ENCODE peak calls at places on chromosomes 3 and 15, in six cellular contexts. Y, E, R, V, T and I are unnamed samples.

GRCh38 chr3:104952587-104952986 is 414.1 kb upstream of the ALCAM start:
- DNase-seq in Y (no peak), E (peak; percentile 48), R (no peak), V (peak; percentile 87), T (peak; percentile 91), I (no peak)

GRCh38 chr15:57375827-57376694 is at the start of gene CGNL1:
- DNase-seq in Y (peak; percentile 72), E (no peak), R (peak; percentile 26), V (no peak), T (no peak), I (no peak)

GRCh38 chr3:55893045-55893664 is 406.0 kb upstream of the WNT5A start:
- DNase-seq in Y (no peak), E (no peak), R (no peak), V (no peak), T (no peak), I (no peak)

GRCh38 chr15:42065008-42065407 is 29.4 kb downstream of the PLA2G4D start:
- DNase-seq in Y (no peak), E (no peak), R (no peak), V (no peak), T (no peak), I (no peak)

GRCh38 chr15:83015361-83015760 is 3.9 kb upstream of the C15orf40 start:
- DNase-seq in Y (no peak), E (no peak), R (no peak), V (no peak), T (no peak), I (no peak)

GRCh38 chr3:85594648-85595047 is 635.9 kb downstream of the CADM2 start:
- DNase-seq in Y (no peak), E (no peak), R (no peak), V (no peak), T (no peak), I (no peak)

GRCh38 chr3:151974067-151974466 is 100.6 kb downstream of the SUCNR1 start:
- DNase-seq in Y (no peak), E (no peak), R (no peak), V (peak; percentile 13), T (peak; percentile 28), I (no peak)

GRCh38 chr3:38645601-38646000 is 3.9 kb downstream of the SCN5A start:
- DNase-seq in Y (no peak), E (no peak), R (no peak), V (no peak), T (no peak), I (no peak)

GRCh38 chr15:34039506-34040123 is 611 bp upstream of the AVEN start:
- DNase-seq in Y (no peak), E (no peak), R (no peak), V (no peak), T (peak; percentile 28), I (no peak)

GRCh38 chr15:93362203-93362602 is 273.2 kb upstream of the RGMA start:
- DNase-seq in Y (no peak), E (no peak), R (no peak), V (no peak), T (no peak), I (no peak)

GRCh38 chr3:197420115-197420514 is 121.7 kb upstream of the DLG1 start:
- DNase-seq in Y (no peak), E (no peak), R (no peak), V (no peak), T (no peak), I (no peak)

GRCh38 chr3:67401911-67402310 is 252.5 kb downstream of the SUCLG2 start:
- DNase-seq in Y (no peak), E (no peak), R (no peak), V (no peak), T (no peak), I (no peak)

GRCh38 chr3:33447958-33448357 is 7.8 kb upstream of the UBP1 start:
- DNase-seq in Y (no peak), E (no peak), R (no peak), V (no peak), T (no peak), I (no peak)

GRCh38 chr3:27311400-27311799 is 57.8 kb downstream of the NEK10 start:
- DNase-seq in Y (no peak), E (peak; percentile 75), R (no peak), V (peak; percentile 87), T (peak; percentile 92), I (no peak)

GRCh38 chr3:149224736-149225594 is 3.3 kb upstream of the CP start:
- DNase-seq in Y (no peak), E (peak; percentile 91), R (no peak), V (peak; percentile 39), T (peak; percentile 96), I (no peak)

GRCh38 chr3:18812316-18812715 is 336.0 kb upstream of the KCNH8 start:
- DNase-seq in Y (no peak), E (peak; percentile 10), R (no peak), V (no peak), T (peak; percentile 48), I (no peak)

GRCh38 chr15:51499379-51499976 is 123.1 kb downstream of the DMXL2 start:
- DNase-seq in Y (no peak), E (no peak), R (no peak), V (no peak), T (peak; percentile 48), I (no peak)

GRCh38 chr3:12553921-12554391 is 2.9 kb upstream of the MKRN2 start:
- DNase-seq in Y (peak; percentile 25), E (no peak), R (no peak), V (no peak), T (peak; percentile 26), I (no peak)

GRCh38 chr15:60419752-60420151 is 22.0 kb upstream of the ANXA2 start:
- DNase-seq in Y (no peak), E (no peak), R (no peak), V (no peak), T (no peak), I (no peak)

GRCh38 chr15:90644946-90645725 is 72.0 kb upstream of the BLM start:
- DNase-seq in Y (no peak), E (no peak), R (no peak), V (no peak), T (no peak), I (no peak)

GRCh38 chr3:176562381-176562780 is 634.9 kb downstream of the TBL1XR1 start:
- DNase-seq in Y (no peak), E (no peak), R (no peak), V (no peak), T (no peak), I (no peak)

GRCh38 chr3:124033360-124034015 is 41.6 kb upstream of the ROPN1 start:
- DNase-seq in Y (no peak), E (no peak), R (no peak), V (no peak), T (peak; percentile 1), I (no peak)

GRCh38 chr3:120438971-120439370 is 11.8 kb downstream of the FSTL1 start:
- DNase-seq in Y (peak; percentile 59), E (peak; percentile 53), R (no peak), V (no peak), T (no peak), I (peak; percentile 3)

GRCh38 chr15:93088981-93089854 is at the start of gene RGMA:
- DNase-seq in Y (peak; percentile 53), E (no peak), R (peak; percentile 34), V (no peak), T (no peak), I (no peak)

GRCh38 chr3:183392166-183393034 is 36.0 kb downstream of the MCF2L2 start:
- DNase-seq in Y (peak; percentile 21), E (no peak), R (no peak), V (no peak), T (peak; percentile 60), I (no peak)

GRCh38 chr3:179526989-179527391 is 35.7 kb upstream of the ACTL6A start:
- DNase-seq in Y (peak; percentile 34), E (peak; percentile 12), R (no peak), V (peak; percentile 4), T (peak; percentile 7), I (no peak)

GRCh38 chr3:36707623-36708409 is 56.5 kb downstream of the DCLK3 start:
- DNase-seq in Y (no peak), E (no peak), R (no peak), V (no peak), T (peak; percentile 60), I (no peak)

GRCh38 chr15:88894819-88895767 is at the start of gene HAPLN3:
- DNase-seq in Y (peak; percentile 35), E (no peak), R (no peak), V (no peak), T (peak; percentile 46), I (no peak)

DNA sequence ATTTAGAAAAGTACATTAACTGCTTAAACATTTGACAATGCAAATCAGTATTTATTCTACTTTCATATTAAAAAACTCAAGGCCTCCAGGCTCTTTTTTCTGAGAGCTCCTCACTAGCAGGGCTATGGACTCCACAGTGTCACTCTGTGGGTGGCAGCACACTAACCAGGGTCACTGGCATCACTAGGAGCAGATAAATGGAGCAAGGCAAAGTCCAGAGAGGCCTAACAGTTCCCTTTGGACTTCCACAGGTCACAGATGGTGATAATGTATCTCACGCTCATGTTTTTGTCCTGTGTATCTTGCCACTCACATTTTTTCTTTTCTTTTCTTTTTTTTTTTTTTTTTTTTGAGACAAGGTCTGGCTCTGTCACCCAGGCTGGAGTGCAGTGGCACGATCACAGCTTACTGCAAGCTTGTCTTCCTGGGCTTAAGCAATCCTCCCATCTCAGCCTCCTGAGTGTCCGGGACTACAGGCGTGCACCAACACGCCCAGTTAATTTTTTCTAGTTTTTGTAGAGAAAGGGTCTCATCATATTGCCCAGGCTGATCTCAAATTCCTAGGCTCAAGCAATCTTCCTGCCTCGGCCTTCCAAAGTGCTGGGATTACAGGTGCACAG is 7.8 kb downstream of the SPG21 start:
- DNase-seq in Y (no peak), E (no peak), R (no peak), V (no peak), T (no peak), I (no peak)
- H3K4me3 ChIP-seq in Y (no peak overlapping the region), E (no peak overlapping the region), R (no peak overlapping the region), V (no peak overlapping the region), T (no peak overlapping the region), I (no peak overlapping the region)

GRCh38 chr15:63048986-63049665 is 6.6 kb downstream of the TPM1 start:
- DNase-seq in Y (peak; percentile 61), E (no peak), R (no peak), V (no peak), T (peak; percentile 64), I (no peak)

GRCh38 chr15:63050737-63051700 is 8.5 kb downstream of the TPM1 start:
- DNase-seq in Y (no peak), E (no peak), R (no peak), V (no peak), T (no peak), I (no peak)

GRCh38 chr15:63048115-63048985 is 5.8 kb downstream of the TPM1 start:
- DNase-seq in Y (peak; percentile 94), E (no peak), R (peak; percentile 83), V (no peak), T (peak; percentile 89), I (peak; percentile 39)

GRCh38 chr15:63051701-63052066 is 9.1 kb downstream of the TPM1 start:
- DNase-seq in Y (no peak), E (no peak), R (no peak), V (no peak), T (no peak), I (no peak)

GRCh38 chr15:63049747-63050439 is 7.3 kb downstream of the TPM1 start:
- DNase-seq in Y (no peak), E (no peak), R (no peak), V (no peak), T (no peak), I (no peak)
- H3K36me3 ChIP-seq in Y (no peaks in the 10 kb centered on the region), E (peaks cover 1% of the 10 kb centered on the region), R (no peaks in the 10 kb centered on the region), V (peaks cover 10% of the 10 kb centered on the region), T (peaks cover 4% of the 10 kb centered on the region), I (no peaks in the 10 kb centered on the region)

GRCh38 chr3:30646181-30646876 is 39.9 kb downstream of the TGFBR2 start:
- DNase-seq in Y (no peak), E (no peak), R (no peak), V (no peak), T (no peak), I (no peak)
- H3K4me3 ChIP-seq in Y (no peak overlapping the region), E (no peak overlapping the region), R (no peak overlapping the region), V (no peak overlapping the region), T (no peak overlapping the region), I (no peak overlapping the region)

GRCh38 chr3:128629936-128630335 is 20.7 kb downstream of the RPN1 start:
- DNase-seq in Y (no peak), E (no peak), R (no peak), V (no peak), T (no peak), I (no peak)
- H3K36me3 ChIP-seq in Y (no peaks in the 10 kb centered on the region), E (peaks cover 4% of the 10 kb centered on the region), R (peaks cover 90% of the 10 kb centered on the region), V (peaks cover 14% of the 10 kb centered on the region), T (peaks cover 51% of the 10 kb centered on the region), I (peaks cover 30% of the 10 kb centered on the region)